ENCODE peak calls at places on chromosome 13, in ten cellular contexts. H is heart right ventricle; J is stimulated activated CD8-positive, alpha-beta memory T cell treated with anti-CD3 and anti-CD28 coated beads, Interleukin-15, amount 100 ng/mL, for 1 hour; M is activated naive CD4-positive, alpha-beta T cell; Q is posterior cingulate gyrus; L is cerebellum; T is fibroblast of mammary gland; P is caudate nucleus; O is stimulated activated CD4-positive, alpha-beta T cell treated with anti-CD3 and anti-CD28 coated beads, Interleukin-4, amount 100 ng/mL, for 48 hours; F is cardiac fibroblast. K is an unnamed sample.
A peak's percentile ranks its signal among the peaks of the same experiment; 100 is the strongest.

GRCh38 chr13:97018029-97018819 is 23.9 kb upstream of the OXGR1 start:
- DNase-seq in J (peak; percentile 6), P (no peak), L (peak; percentile 39), F (peak; percentile 75), Q (peak; percentile 47), O (no peak), H (peak; percentile 37), T (peak; percentile 70), M (no peak), K (no peak)

GRCh38 chr13:32669030-32669646 is 82.9 kb downstream of the PDS5B start:
- DNase-seq in O (no peak), P (no peak), T (peak; percentile 68), L (peak; percentile 8), H (no peak), M (no peak), Q (no peak), J (no peak), F (peak; percentile 76), K (no peak)

GRCh38 chr13:41455725-41456419 is 1.5 kb upstream of the RGCC start:
- DNase-seq in O (no peak), Q (no peak), H (no peak), P (no peak), T (no peak), L (no peak), M (no peak), J (no peak), F (no peak), K (no peak)

GRCh38 chr13:48233097-48233885 is at the start of gene ITM2B:
- DNase-seq in F (peak; percentile 82), H (peak; percentile 80), Q (peak; percentile 82), P (peak; percentile 45), L (peak; percentile 91), J (peak; percentile 21), T (peak; percentile 57), M (peak; percentile 70), O (peak; percentile 55), K (peak; percentile 78)

GRCh38 chr13:34772881-34773280 is 169.2 kb upstream of the NBEA start:
- DNase-seq in P (no peak), M (no peak), F (no peak), Q (no peak), H (no peak), T (no peak), L (no peak), O (no peak), J (no peak), K (no peak)

GRCh38 chr13:25180795-25181537 is 8.9 kb upstream of the AMER2 start:
- DNase-seq in M (no peak), F (no peak), L (peak; percentile 51), O (no peak), J (no peak), T (no peak), Q (no peak), H (no peak), P (no peak), K (no peak)

GRCh38 chr13:110636701-110637201 is 21.4 kb downstream of the NAXD start:
- DNase-seq in T (no peak), O (no peak), Q (no peak), L (no peak), H (no peak), J (no peak), M (no peak), F (no peak), P (no peak), K (no peak)

GRCh38 chr13:105994340-105994739 is 541.1 kb downstream of the EFNB2 start:
- DNase-seq in O (no peak), H (no peak), F (no peak), T (no peak), M (no peak), J (no peak), Q (no peak), L (no peak), P (no peak), K (no peak)

GRCh38 chr13:82062772-82063171 is 1721.8 kb upstream of the SPRY2 start:
- DNase-seq in T (no peak), J (no peak), Q (no peak), M (no peak), L (no peak), O (no peak), F (no peak), H (no peak), P (no peak), K (no peak)

GRCh38 chr13:33751151-33751550 is 66.8 kb upstream of the RFC3 start:
- DNase-seq in H (no peak), Q (no peak), T (peak; percentile 47), O (no peak), F (peak; percentile 78), J (no peak), L (no peak), P (no peak), M (no peak), K (no peak)

GRCh38 chr13:29771247-29771646 is 79.2 kb downstream of the UBL3 start:
- DNase-seq in M (no peak), J (no peak), P (no peak), Q (no peak), F (peak; percentile 53), O (no peak), T (peak; percentile 56), H (no peak), L (peak; percentile 10), K (no peak)

GRCh38 chr13:113929628-113930615 is 44.0 kb downstream of the C13orf46 start:
- DNase-seq in M (no peak), L (peak; percentile 61), Q (peak; percentile 9), T (no peak), H (no peak), O (no peak), F (no peak), J (no peak), P (no peak), K (no peak)

GRCh38 chr13:106475852-106476251 is 59.6 kb downstream of the EFNB2 start:
- DNase-seq in L (no peak), J (no peak), T (no peak), M (no peak), F (no peak), Q (no peak), P (no peak), H (no peak), O (no peak), K (no peak)

GRCh38 chr13:100363351-100363750 is 225.2 kb downstream of the GGACT start:
- DNase-seq in F (peak; percentile 44), P (no peak), T (peak; percentile 49), O (no peak), J (no peak), L (no peak), Q (no peak), M (no peak), H (no peak), K (no peak)

GRCh38 chr13:35164324-35164932 is 222.4 kb downstream of the NBEA start:
- DNase-seq in O (no peak), H (no peak), M (no peak), L (peak; percentile 64), P (no peak), Q (no peak), F (peak; percentile 59), T (peak; percentile 43), J (no peak), K (no peak)

GRCh38 chr13:20828540-20829364 is 55.0 kb upstream of the EEF1AKMT1 start:
- DNase-seq in L (peak; percentile 29), O (no peak), F (peak; percentile 75), H (peak; percentile 52), J (no peak), Q (no peak), P (no peak), T (peak; percentile 69), M (no peak), K (no peak)

GRCh38 chr13:101579291-101579802 is 126.9 kb downstream of the ITGBL1 start:
- DNase-seq in O (no peak), Q (no peak), P (no peak), J (no peak), L (no peak), M (no peak), H (no peak), F (peak; percentile 44), T (peak; percentile 43), K (no peak)

GRCh38 chr13:106038752-106039151 is 496.7 kb downstream of the EFNB2 start:
- DNase-seq in F (peak; percentile 66), Q (no peak), J (no peak), M (no peak), O (no peak), L (no peak), P (no peak), H (no peak), T (peak; percentile 95), K (peak; percentile 18)

GRCh38 chr13:61664821-61665705 is 249.4 kb upstream of the PCDH20 start:
- DNase-seq in J (no peak), H (no peak), O (no peak), P (no peak), F (peak; percentile 1), M (no peak), Q (no peak), T (no peak), L (no peak), K (peak; percentile 25)

GRCh38 chr13:113152894-113153809 is 5.3 kb upstream of the PROZ start:
- DNase-seq in O (no peak), H (peak; percentile 59), F (peak; percentile 41), T (peak; percentile 28), L (no peak), P (no peak), J (no peak), M (peak; percentile 40), Q (peak; percentile 29), K (peak; percentile 14)

GRCh38 chr13:40153516-40153915 is 498.1 kb downstream of the COG6 start:
- DNase-seq in L (no peak), M (peak; percentile 19), O (no peak), T (no peak), P (no peak), Q (no peak), J (no peak), H (no peak), F (peak; percentile 47), K (no peak)

GRCh38 chr13:75749407-75749806 is 113.3 kb downstream of the LMO7 start:
- DNase-seq in F (peak; percentile 64), O (no peak), M (no peak), Q (no peak), H (no peak), J (no peak), L (peak; percentile 32), T (peak; percentile 59), P (no peak), K (peak; percentile 93)

GRCh38 chr13:85650613-85651012 is 148.6 kb downstream of the SLITRK6 start:
- DNase-seq in Q (no peak), O (no peak), L (no peak), H (no peak), J (no peak), M (no peak), P (no peak), F (no peak), T (no peak), K (no peak)

GRCh38 chr13:80217614-80218456 is 123.1 kb downstream of the SPRY2 start:
- DNase-seq in M (no peak), L (no peak), O (no peak), J (no peak), T (no peak), P (no peak), F (peak; percentile 91), H (no peak), Q (no peak), K (no peak)

GRCh38 chr13:45339399-45339798 is 1.6 kb downstream of the TPT1 start:
- DNase-seq in F (no peak), P (no peak), O (no peak), Q (no peak), M (no peak), T (no peak), H (no peak), L (no peak), J (no peak), K (no peak)

GRCh38 chr13:112254061-112254818 is 121.9 kb upstream of the SPACA7 start:
- DNase-seq in L (no peak), O (no peak), T (no peak), F (no peak), P (no peak), H (no peak), M (no peak), J (no peak), Q (no peak), K (no peak)

GRCh38 chr13:38821753-38822551 is 135.1 kb downstream of the FREM2 start:
- DNase-seq in P (peak; percentile 15), F (no peak), L (no peak), H (no peak), M (no peak), J (no peak), Q (peak; percentile 61), O (no peak), T (no peak), K (no peak)

GRCh38 chr13:74206061-74206561 is 71.9 kb upstream of the KLF12 start:
- DNase-seq in O (no peak), L (no peak), P (no peak), J (no peak), T (peak; percentile 75), H (no peak), Q (no peak), M (no peak), F (peak; percentile 54), K (no peak)

K was measured in MG63.